ENCODE peak calls at places on chromosomes 7 and 10, in five cellular contexts. V is heart right ventricle; X is prostate gland; U is CD8-positive, alpha-beta T cell; L is hepatocyte. N is an unnamed sample.

GRCh38 chr10:76382381-76382851 is 951.0 kb downstream of the LRMDA start:
- DNase-seq in X (no peak), U (no peak), L (no peak), V (no peak), N (no peak)

GRCh38 chr10:85175635-85176034 is 847.2 kb downstream of the CCSER2 start:
- DNase-seq in X (no peak), V (no peak), U (no peak), L (peak; percentile 25), N (no peak)

GRCh38 chr10:24307696-24308476 is 98.9 kb downstream of the KIAA1217 start:
- DNase-seq in X (no peak), U (no peak), V (peak; percentile 51), L (no peak), N (peak; percentile 35)

GRCh38 chr10:13791483-13791882 is 204.7 kb downstream of the PRPF18 start:
- DNase-seq in X (no peak), V (no peak), L (no peak), U (no peak), N (no peak)

GRCh38 chr7:47584128-47584865 is 2.4 kb upstream of the TNS3 start:
- DNase-seq in U (no peak), L (no peak), X (no peak), V (no peak), N (no peak)

GRCh38 chr7:86956567-86956966 is 102.9 kb downstream of the ELAPOR2 start:
- DNase-seq in U (no peak), V (no peak), L (no peak), X (no peak), N (no peak)

GRCh38 chr7:20798081-20798693 is 11.5 kb upstream of the SP8 start:
- DNase-seq in X (peak; percentile 75), V (no peak), U (no peak), L (peak; percentile 72), N (no peak)

GRCh38 chr10:100482181-100482833 is 19.5 kb downstream of the WNT8B start:
- DNase-seq in L (peak; percentile 88), V (peak; percentile 55), X (peak; percentile 66), U (peak; percentile 58), N (peak; percentile 67)

GRCh38 chr7:41745451-41745850 is 42.6 kb upstream of the INHBA start:
- DNase-seq in L (no peak), V (no peak), U (no peak), X (no peak), N (no peak)

GRCh38 chr10:8275911-8276310 is 221.4 kb downstream of the GATA3 start:
- DNase-seq in X (no peak), U (no peak), L (no peak), V (no peak), N (no peak)

GRCh38 chr7:17447728-17448478 is 149.5 kb downstream of the AHR start:
- DNase-seq in V (no peak), U (no peak), L (no peak), X (no peak), N (no peak)

GRCh38 chr10:11913184-11913641 is 90.1 kb downstream of the PROSER2 start:
- DNase-seq in V (no peak), X (no peak), U (no peak), L (no peak), N (no peak)

GRCh38 chr10:60230892-60231291 is 158.8 kb downstream of the ANK3 start:
- DNase-seq in V (no peak), U (no peak), L (no peak), X (no peak), N (no peak)

GRCh38 chr7:149850007-149850594 is 11.9 kb downstream of the ZNF862 start:
- DNase-seq in L (no peak), V (no peak), U (no peak), X (no peak), N (no peak)

GRCh38 chr10:44801383-44802327 is 109.5 kb upstream of the TMEM72 start:
- DNase-seq in U (no peak), V (peak; percentile 91), X (peak; percentile 76), L (peak; percentile 48), N (peak; percentile 93)

GRCh38 chr7:47078241-47078640 is 503.7 kb downstream of the TNS3 start:
- DNase-seq in L (no peak), X (no peak), U (no peak), V (no peak), N (no peak)

GRCh38 chr10:37700886-37701780 is 156.3 kb downstream of the ZNF248 start:
- DNase-seq in L (no peak), X (no peak), V (no peak), U (no peak), N (no peak)

GRCh38 chr10:22681783-22682183 is 32.6 kb downstream of the PIP4K2A start:
- DNase-seq in X (peak; percentile 34), L (peak; percentile 48), V (no peak), U (peak; percentile 41), N (no peak)

GRCh38 chr7:33854178-33854577 is 51.2 kb upstream of the BMPER start:
- DNase-seq in V (no peak), L (no peak), X (no peak), U (no peak), N (no peak)

GRCh38 chr7:148524479-148525173 is 65.9 kb upstream of the C7orf33 start:
- DNase-seq in L (peak; percentile 10), U (no peak), X (no peak), V (no peak), N (no peak)

GRCh38 chr10:109668137-109668536 is 255.2 kb downstream of the XPNPEP1 start:
- DNase-seq in U (no peak), V (no peak), X (no peak), L (no peak), N (no peak)

GRCh38 chr10:67098460-67098859 is 172.6 kb downstream of the LRRTM3 start:
- DNase-seq in U (no peak), X (no peak), L (no peak), V (no peak), N (no peak)

GRCh38 chr10:52226448-52226847 is 87.6 kb upstream of the DKK1 start:
- DNase-seq in L (no peak), V (no peak), U (no peak), X (no peak), N (no peak)

DNA sequence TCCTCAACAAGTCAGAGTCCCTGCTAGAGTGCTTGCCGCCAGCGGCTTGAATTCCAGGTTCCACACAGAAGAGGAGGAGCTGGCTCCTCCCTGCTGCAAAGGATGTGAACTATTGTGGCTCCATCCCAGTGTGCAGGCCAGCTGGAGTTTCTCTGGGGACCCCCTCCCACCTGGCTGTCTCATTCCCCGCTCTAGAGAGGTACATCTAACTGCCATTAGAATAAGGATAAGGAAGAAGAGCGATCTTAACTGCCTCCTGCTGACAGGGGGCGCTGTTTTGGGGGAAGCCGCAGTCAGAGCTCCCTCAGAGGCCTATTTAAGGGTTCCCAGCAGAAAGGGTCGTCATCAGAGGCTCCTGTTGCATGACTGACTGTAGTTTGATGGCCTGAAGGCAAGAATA is 40.8 kb upstream of the HECW1 start:
- DNase-seq in X (no peak), U (no peak), V (no peak), L (peak; percentile 20), N (no peak)
- TF ChIP-seq CTCF in X (no peak), U (no peak), V (no peak), L (peak; percentile 43), N (no peak)

GRCh38 chr7:116357776-116358670 is 141.5 kb upstream of the CAV2 start:
- DNase-seq in X (no peak), U (no peak), V (no peak), L (no peak), N (no peak)

GRCh38 chr7:116354546-116355422 is 144.4 kb downstream of the TES start:
- DNase-seq in U (no peak), V (peak; percentile 88), L (peak; percentile 86), X (peak; percentile 49), N (peak; percentile 74)

GRCh38 chr7:116355423-116355765 is 144.1 kb upstream of the CAV2 start:
- DNase-seq in V (no peak), U (no peak), L (no peak), X (no peak), N (no peak)

GRCh38 chr7:116356333-116356965 is 143.1 kb upstream of the CAV2 start:
- DNase-seq in U (no peak), X (no peak), V (no peak), L (no peak), N (no peak)

DNA sequence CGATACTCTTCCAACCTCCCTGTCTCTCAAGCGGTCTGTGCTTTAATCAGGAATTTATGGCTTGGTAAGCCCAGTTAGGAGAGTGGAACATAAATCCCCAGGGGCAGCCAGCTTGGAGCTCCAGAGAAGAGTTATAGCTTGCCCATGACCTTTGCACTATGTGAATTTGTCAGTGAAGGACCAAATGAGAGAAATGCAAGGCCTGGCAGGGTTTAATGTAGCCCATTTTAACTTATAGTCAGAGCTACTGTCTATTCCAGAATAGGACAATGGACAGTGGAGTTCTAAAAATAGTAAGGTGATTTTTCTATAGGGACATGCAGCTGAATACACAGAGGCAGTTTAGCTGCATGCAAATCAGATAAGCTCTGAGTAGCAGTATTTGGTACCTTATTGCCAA is 142.6 kb upstream of the CAV2 start:
- DNase-seq in X (no peak), U (no peak), V (no peak), L (no peak), N (no peak)
- H3K4me1 ChIP-seq in X (no peaks in the 10 kb centered on the region), U (no peaks in the 10 kb centered on the region), V (peaks cover 67% of the 10 kb centered on the region), L (peaks cover 36% of the 10 kb centered on the region), N (peaks cover 69% of the 10 kb centered on the region)

DNA sequence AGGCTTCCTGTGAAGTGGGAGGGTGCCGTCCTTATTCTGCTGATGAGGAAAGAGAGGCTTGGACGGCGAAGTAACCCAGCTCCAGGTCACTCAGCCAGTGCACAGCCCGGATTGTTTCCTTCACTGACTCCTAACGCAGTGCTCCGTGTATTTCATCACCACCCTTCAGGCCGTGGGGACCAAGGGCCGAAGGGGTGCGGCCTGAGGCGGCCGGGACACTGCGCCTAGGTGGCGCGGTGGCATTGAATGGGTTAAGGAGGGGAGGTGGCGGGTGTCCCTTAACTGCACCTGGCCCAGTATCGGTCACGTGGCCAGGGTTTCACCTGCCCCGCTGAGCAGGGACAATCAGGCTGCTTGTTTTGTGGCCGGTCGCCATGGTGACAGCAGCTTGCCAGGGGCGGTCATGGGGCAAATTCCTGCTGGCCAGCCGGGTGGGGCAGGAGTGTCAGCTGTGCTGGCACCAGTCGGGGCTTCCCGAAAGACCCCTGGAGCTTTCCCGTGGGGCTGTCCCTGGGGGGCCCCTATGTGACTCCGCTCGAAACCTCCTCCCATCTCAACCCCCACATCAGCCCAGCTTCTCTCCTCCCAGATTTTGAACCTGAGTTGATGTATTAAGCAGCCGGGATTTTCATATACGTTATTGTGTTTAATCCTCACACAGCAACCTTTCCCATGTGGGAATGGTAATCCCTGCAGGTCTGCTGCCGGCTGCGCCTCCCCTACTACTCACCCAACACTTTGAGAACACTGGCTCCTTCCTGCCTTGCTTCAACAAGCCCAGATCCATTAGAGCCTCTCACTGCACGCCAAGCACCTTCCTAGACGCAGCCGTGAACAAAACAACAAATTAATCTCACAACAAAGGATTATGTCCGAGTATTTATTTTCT is 4.4 kb upstream of the ABHD11 start:
- DNase-seq in U (no peak), V (no peak), X (peak; percentile 71), L (peak; percentile 96), N (no peak)
- H3K4me3 ChIP-seq in U (no peak overlapping the region), V (no peak overlapping the region), X (no peak overlapping the region), L (no peak overlapping the region), N (no peak overlapping the region)

DNA sequence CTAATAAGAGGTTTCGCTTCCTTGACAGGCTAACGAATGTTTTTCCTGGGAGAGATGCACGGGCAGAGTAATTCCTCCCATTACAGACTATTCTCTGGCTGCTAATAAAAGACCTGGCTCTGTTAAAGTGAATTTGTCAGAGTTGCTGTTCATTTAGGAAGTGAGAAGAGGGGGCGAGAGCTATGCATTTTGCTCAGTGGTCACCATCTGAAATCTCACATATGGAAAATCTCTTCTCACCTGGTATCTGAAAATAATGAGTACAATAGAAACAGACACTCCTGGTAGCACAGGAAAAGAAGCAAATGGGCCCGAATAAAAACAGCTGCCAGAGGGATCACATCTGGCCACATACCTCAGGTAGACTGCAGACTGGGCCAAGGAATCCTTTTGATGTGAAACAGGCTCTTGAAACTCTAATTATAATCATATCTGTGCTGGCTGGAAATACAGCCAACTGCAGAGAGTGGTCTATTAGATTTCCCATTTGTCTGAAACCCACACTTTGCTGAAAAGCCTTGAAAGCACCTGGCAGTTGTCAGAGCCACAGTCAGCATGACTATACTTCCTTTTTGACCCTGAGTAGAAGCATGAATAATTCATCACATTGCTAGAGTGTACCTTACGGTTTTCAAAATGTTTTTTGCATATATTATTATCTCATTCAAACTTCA is 33.6 kb downstream of the AOAH start:
- DNase-seq in X (no peak), V (no peak), U (no peak), L (no peak), N (no peak)
- TF ChIP-seq CTCF in X (no peak), V (no peak), U (no peak), L (no peak), N (no peak)

N was measured in left ventricle myocardium inferior.